ENCODE peak calls at places on chromosome 20, in ten cellular contexts. M is mesenteric fat pad, P is tibial artery, R is AG08395, Y is A673, Z is iris pigment epithelial cell, T is NCI-H2081, F is NCI-H2171 treated with DMSO at 0.1 percent for 48 hours, X is HTR-8/SVneo, W is HepG2. S is an unnamed sample.

GRCh38 chr20:60677819-60678218 is 574.2 kb upstream of the CDH4 start:
- DNase-seq in M (no peak), P (no peak), R (no peak), Y (no peak), Z (no peak), T (no peak), F (no peak), X (no peak), W (no peak), S (no peak)

GRCh38 chr20:33034115-33034514 is 2.7 kb downstream of the BPIFB6 start:
- DNase-seq in M (no peak), P (no peak), R (no peak), Y (no peak), Z (no peak), T (no peak), F (no peak), X (no peak), W (no peak), S (no peak)

GRCh38 chr20:59253779-59254319 is 46.6 kb upstream of the EDN3 start:
- DNase-seq in M (no peak), P (no peak), R (no peak), Y (no peak), Z (no peak), T (no peak), F (peak), X (no peak), W (no peak), S (peak)

GRCh38 chr20:25606094-25606640 is 17.6 kb downstream of the NANP start:
- DNase-seq in M (no peak), P (no peak), R (no peak), Y (no peak), Z (no peak), T (no peak), F (no peak), X (no peak), W (no peak), S (no peak)

GRCh38 chr20:20894280-20894679 is 181.8 kb upstream of the RALGAPA2 start:
- DNase-seq in M (no peak), P (no peak), R (no peak), Y (no peak), Z (no peak), T (no peak), F (no peak), X (no peak), W (no peak), S (no peak)

GRCh38 chr20:48689388-48689787 is 138.4 kb downstream of the PREX1 start:
- DNase-seq in M (no peak), P (no peak), R (no peak), Y (no peak), Z (no peak), T (no peak), F (no peak), X (no peak), W (no peak), S (no peak)

GRCh38 chr20:47117789-47118188 is 223.1 kb downstream of the EYA2 start:
- DNase-seq in M (no peak), P (no peak), R (no peak), Y (no peak), Z (no peak), T (no peak), F (no peak), X (no peak), W (no peak), S (no peak)

GRCh38 chr20:14295238-14295637 is 42.2 kb downstream of the FLRT3 start:
- DNase-seq in M (no peak), P (no peak), R (no peak), Y (no peak), Z (no peak), T (no peak), F (no peak), X (no peak), W (no peak), S (no peak)

GRCh38 chr20:8265588-8265987 is 133.5 kb downstream of the PLCB1 start:
- DNase-seq in M (no peak), P (no peak), R (no peak), Y (no peak), Z (no peak), T (no peak), F (no peak), X (no peak), W (no peak), S (no peak)

GRCh38 chr20:17128206-17128605 is 98.6 kb upstream of the PCSK2 start:
- DNase-seq in M (no peak), P (no peak), R (no peak), Y (no peak), Z (no peak), T (no peak), F (no peak), X (no peak), W (no peak), S (no peak)

GRCh38 chr20:2004171-2004570 is 10.3 kb upstream of the PDYN start:
- DNase-seq in M (no peak), P (no peak), R (no peak), Y (no peak), Z (no peak), T (no peak), F (no peak), X (no peak), W (no peak), S (no peak)

GRCh38 chr20:46277602-46278001 is 30.7 kb downstream of the CDH22 start:
- DNase-seq in M (no peak), P (no peak), R (no peak), Y (no peak), Z (no peak), T (no peak), F (no peak), X (no peak), W (no peak), S (no peak)

GRCh38 chr20:1392693-1393506 is at the start of gene FKBP1A:
- DNase-seq in M (peak), P (peak), R (peak), Y (peak), Z (peak), T (peak), F (peak), X (peak), W (peak), S (peak)

GRCh38 chr20:36808317-36809257 is 35.0 kb upstream of the DSN1 start:
- DNase-seq in M (no peak), P (no peak), R (peak), Y (peak), Z (peak), T (no peak), F (no peak), X (peak), W (peak), S (no peak)

GRCh38 chr20:20732641-20733040 is 20.2 kb upstream of the RALGAPA2 start:
- DNase-seq in M (no peak), P (no peak), R (no peak), Y (no peak), Z (peak), T (no peak), F (peak), X (no peak), W (no peak), S (no peak)

GRCh38 chr20:36004045-36004444 is 35.7 kb downstream of the CNBD2 start:
- DNase-seq in M (peak), P (no peak), R (no peak), Y (no peak), Z (peak), T (no peak), F (no peak), X (no peak), W (no peak), S (no peak)